ENCODE peak calls at places on chromosomes 4 and X, in nine cellular contexts. O, H, S, W, L, Z, D, B and I are unnamed samples.

GRCh38 chrX:123943074-123943473 is 18.4 kb upstream of the STAG2 start:
- DNase-seq in O (no peak), H (no peak), S (no peak), W (no peak), L (no peak), Z (no peak), D (no peak), B (no peak), I (no peak)

GRCh38 chrX:147891886-147892285 is 19.8 kb upstream of the FMR1 start:
- DNase-seq in O (no peak), H (no peak), S (no peak), W (no peak), L (no peak), Z (no peak), D (no peak), B (peak), I (no peak)

GRCh38 chr4:53589511-53589910 is 1.8 kb downstream of the LNX1 start:
- DNase-seq in O (no peak), H (no peak), S (no peak), W (no peak), L (no peak), Z (no peak), D (no peak), B (no peak), I (no peak)

GRCh38 chr4:189858445-189858844 is 82.2 kb upstream of the FRG1 start:
- DNase-seq in O (no peak), H (no peak), S (no peak), W (no peak), L (no peak), Z (no peak), D (no peak), B (no peak), I (no peak)

GRCh38 chrX:136487647-136488046 is at the start of gene BRS3:
- DNase-seq in O (no peak), H (no peak), S (no peak), W (no peak), L (no peak), Z (no peak), D (no peak), B (no peak), I (no peak)

GRCh38 chr4:104302731-104303130 is 192.0 kb downstream of the CXXC4 start:
- DNase-seq in O (no peak), H (no peak), S (no peak), W (no peak), L (no peak), Z (no peak), D (no peak), B (no peak), I (no peak)

GRCh38 chr4:184831153-184831552 is 5.4 kb upstream of the ACSL1 start:
- DNase-seq in O (no peak), H (no peak), S (no peak), W (no peak), L (no peak), Z (no peak), D (no peak), B (no peak), I (no peak)

GRCh38 chr4:39346856-39347519 is 19.2 kb downstream of the RFC1 start:
- DNase-seq in O (no peak), H (no peak), S (no peak), W (no peak), L (no peak), Z (no peak), D (no peak), B (no peak), I (no peak)

GRCh38 chrX:112536544-112536943 is 143.2 kb downstream of the LHFPL1 start:
- DNase-seq in O (no peak), H (no peak), S (no peak), W (no peak), L (no peak), Z (no peak), D (no peak), B (no peak), I (no peak)

GRCh38 chr4:125828316-125828715 is 513.6 kb downstream of the FAT4 start:
- DNase-seq in O (no peak), H (no peak), S (peak), W (no peak), L (no peak), Z (no peak), D (no peak), B (no peak), I (no peak)

GRCh38 chr4:113591982-113592381 is 169.6 kb downstream of the CAMK2D start:
- DNase-seq in O (no peak), H (no peak), S (no peak), W (no peak), L (no peak), Z (no peak), D (no peak), B (peak), I (no peak)

GRCh38 chr4:122764071-122764807 is 31.7 kb downstream of the BBS12 start:
- DNase-seq in O (no peak), H (no peak), S (no peak), W (no peak), L (no peak), Z (no peak), D (no peak), B (peak), I (no peak)

GRCh38 chr4:8378101-8378724 is 62.3 kb downstream of the ACOX3 start:
- DNase-seq in O (no peak), H (no peak), S (no peak), W (no peak), L (no peak), Z (no peak), D (no peak), B (no peak), I (no peak)

GRCh38 chr4:79678472-79679202 is 270.6 kb upstream of the GK2 start:
- DNase-seq in O (no peak), H (no peak), S (no peak), W (peak), L (no peak), Z (no peak), D (no peak), B (peak), I (no peak)

GRCh38 chr4:185548587-185548986 is 13.3 kb upstream of the PDLIM3 start:
- DNase-seq in O (no peak), H (no peak), S (no peak), W (no peak), L (no peak), Z (no peak), D (no peak), B (no peak), I (no peak)

GRCh38 chr4:102285831-102286230 is 59.5 kb downstream of the SLC39A8 start:
- DNase-seq in O (no peak), H (no peak), S (no peak), W (no peak), L (no peak), Z (no peak), D (no peak), B (no peak), I (no peak)

GRCh38 chr4:133969202-133969873 is 232.3 kb downstream of the PABPC4L start:
- DNase-seq in O (no peak), H (peak), S (no peak), W (no peak), L (no peak), Z (no peak), D (no peak), B (peak), I (no peak)

DNA sequence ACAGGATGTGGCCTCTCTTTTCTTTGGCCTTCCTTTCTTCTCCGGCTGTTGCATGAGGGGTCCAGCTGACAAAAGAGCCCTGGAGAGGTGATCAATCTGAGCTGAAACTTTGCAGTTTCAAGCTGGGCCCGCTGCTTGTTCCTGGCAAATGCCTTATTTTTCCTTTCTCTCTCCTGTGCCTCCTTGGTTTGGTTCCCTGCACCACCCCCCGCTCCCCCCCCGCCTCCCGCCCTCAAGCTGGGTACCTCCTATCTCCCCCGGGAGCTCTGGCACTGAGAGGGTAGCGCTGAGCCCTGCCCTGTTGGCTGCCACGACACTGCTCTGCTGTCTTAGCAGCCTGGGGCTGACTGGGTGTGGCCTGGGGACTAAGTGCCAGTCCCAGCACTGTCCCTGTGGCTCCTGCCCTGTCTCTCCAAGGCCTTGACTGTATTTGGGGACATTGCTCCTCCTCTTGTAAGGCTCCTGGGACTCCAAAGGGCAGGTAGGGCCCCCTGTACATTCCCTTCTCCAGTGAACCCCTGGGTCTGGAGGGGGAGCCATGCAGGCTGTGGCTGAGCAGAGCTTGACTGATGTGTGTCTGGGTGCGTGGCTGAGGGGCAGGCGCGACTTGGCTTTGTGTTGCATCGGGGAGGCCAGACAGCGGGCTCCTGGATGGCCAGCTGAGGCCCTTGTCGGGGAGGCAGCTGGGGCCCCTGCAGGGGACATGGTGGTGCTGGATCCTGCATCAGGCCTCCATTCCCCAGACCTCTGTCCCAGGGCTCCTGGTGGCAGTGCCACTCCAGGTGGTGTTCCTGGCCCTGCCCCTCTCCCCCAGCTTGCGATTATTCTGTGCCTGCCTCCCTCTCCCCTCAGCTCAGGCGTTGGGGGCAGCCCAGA is 1.1 kb downstream of the PLXNA3 start:
- DNase-seq in O (no peak), H (no peak), S (peak), W (no peak), L (no peak), Z (no peak), D (peak), B (no peak), I (no peak)
- TF ChIP-seq POLR2A in O (no peak), H (no peak), S (no peak), W (no peak), L (no peak), Z (no peak), D (no peak), B (no peak), I (no peak)

GRCh38 chrX:153782324-153782723 is 1.5 kb downstream of the SRPK3 start:
- DNase-seq in O (no peak), H (no peak), S (no peak), W (no peak), L (no peak), Z (no peak), D (no peak), B (no peak), I (no peak)
- TF ChIP-seq CTCF in O (no peak), H (no peak), S (no peak), W (no peak), L (no peak), Z (no peak), D (no peak), B (no peak), I (no peak)

GRCh38 chr4:7127591-7127990 is 59.7 kb upstream of the GRPEL1 start:
- DNase-seq in O (no peak), H (no peak), S (no peak), W (peak), L (no peak), Z (no peak), D (no peak), B (no peak), I (no peak)
- TF ChIP-seq POLR2A in O (no peak), H (no peak), S (no peak), W (no peak), L (no peak), Z (no peak), D (no peak), B (no peak), I (no peak)

DNA sequence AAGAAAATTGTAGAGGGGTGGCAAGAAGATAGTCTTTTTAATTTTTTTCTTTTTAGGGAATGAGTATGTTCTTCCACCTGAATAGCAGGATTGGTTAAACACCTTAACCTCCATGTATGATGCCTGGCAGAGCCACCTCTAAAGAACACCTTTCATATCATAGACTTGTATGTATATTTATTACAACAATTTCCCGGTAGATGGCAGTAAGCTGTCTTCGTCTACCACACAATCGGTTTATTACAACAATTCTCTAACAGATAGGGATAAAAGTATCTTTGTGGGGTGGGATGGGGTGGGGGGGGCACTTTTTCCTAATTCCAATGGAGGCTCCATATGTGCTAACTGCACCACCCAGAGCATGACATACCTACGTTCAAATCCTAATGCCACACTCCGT is 255.5 kb downstream of the LDB2 start:
- DNase-seq in O (no peak), H (no peak), S (no peak), W (no peak), L (no peak), Z (no peak), D (no peak), B (no peak), I (no peak)
- TF ChIP-seq CTCF in O (no peak), H (peak), S (no peak), W (peak), L (no peak), Z (no peak), D (no peak), B (peak), I (no peak)

DNA sequence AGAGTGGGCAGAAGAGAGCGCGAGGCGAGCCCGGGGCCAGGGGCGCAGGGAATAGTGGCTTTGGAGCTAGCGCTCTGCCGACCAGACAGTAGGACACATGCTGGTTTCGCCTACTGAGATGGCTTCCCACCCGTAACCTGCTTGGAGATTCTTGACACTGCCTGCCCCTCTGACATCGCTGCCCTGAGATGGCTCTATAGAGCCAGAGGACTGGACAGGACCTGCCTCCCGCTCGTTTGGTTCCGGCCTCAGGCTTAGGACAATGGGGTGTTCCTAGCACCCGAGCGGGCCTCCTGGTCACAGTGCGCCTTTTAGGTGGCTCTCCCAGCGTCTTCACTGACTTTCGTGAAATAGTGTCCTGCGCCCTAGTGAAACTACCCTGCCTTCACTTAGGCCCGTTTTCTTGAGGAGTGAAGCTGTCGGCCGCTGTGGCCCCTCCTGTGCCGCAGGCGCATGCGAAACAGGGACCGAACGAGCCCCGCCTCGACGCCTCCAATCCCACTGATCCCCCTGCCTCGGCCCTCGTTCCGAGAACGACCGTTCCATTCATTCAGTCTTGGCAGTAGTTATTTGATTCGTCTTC is 608 bp downstream of the TAF1 start:
- DNase-seq in O (peak), H (peak), S (peak), W (peak), L (no peak), Z (no peak), D (no peak), B (peak), I (no peak)
- TF ChIP-seq POLR2A in O (no peak), H (peak), S (no peak), W (no peak), L (no peak), Z (peak), D (no peak), B (peak), I (no peak)

DNA sequence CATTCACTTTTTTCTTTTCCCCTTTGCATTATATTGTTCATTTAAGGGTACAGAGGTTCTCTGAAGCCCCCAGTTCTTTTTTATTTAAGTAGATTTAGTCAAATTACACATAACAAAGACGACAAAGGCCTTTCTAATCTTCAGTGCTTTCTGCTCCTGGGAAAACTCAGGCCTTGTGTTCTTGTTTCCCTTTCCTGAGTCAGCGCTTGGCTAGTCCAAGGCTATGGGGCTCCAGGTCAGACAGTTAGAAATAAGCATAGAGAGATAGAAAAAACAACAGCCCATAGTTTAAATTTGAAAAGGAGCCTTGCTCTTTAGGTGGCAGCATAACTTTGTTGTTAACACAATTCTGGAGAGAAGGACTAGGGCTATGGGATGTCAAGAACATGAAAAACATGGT is 97.3 kb downstream of the PPP1R2C start:
- DNase-seq in O (no peak), H (no peak), S (no peak), W (no peak), L (no peak), Z (no peak), D (no peak), B (no peak), I (no peak)
- TF ChIP-seq CTCF in O (no peak), H (no peak), S (no peak), W (no peak), L (no peak), Z (no peak), D (no peak), B (no peak), I (peak)

GRCh38 chr4:38324861-38325451 is 339.0 kb upstream of the KLF3 start:
- DNase-seq in O (no peak), H (no peak), S (no peak), W (no peak), L (no peak), Z (no peak), D (no peak), B (no peak), I (no peak)

GRCh38 chr4:38322709-38323108 is 341.3 kb upstream of the KLF3 start:
- DNase-seq in O (no peak), H (peak), S (no peak), W (no peak), L (no peak), Z (no peak), D (no peak), B (peak), I (no peak)

GRCh38 chr4:38320833-38321232 is 343.2 kb upstream of the KLF3 start:
- DNase-seq in O (no peak), H (no peak), S (no peak), W (no peak), L (no peak), Z (no peak), D (no peak), B (no peak), I (no peak)

GRCh38 chr4:38320349-38320707 is 343.7 kb upstream of the KLF3 start:
- DNase-seq in O (no peak), H (no peak), S (no peak), W (no peak), L (no peak), Z (no peak), D (no peak), B (no peak), I (no peak)

GRCh38 chr4:38323141-38323634 is 340.8 kb upstream of the KLF3 start:
- DNase-seq in O (no peak), H (peak), S (no peak), W (no peak), L (no peak), Z (no peak), D (no peak), B (peak), I (no peak)
- TF ChIP-seq POLR2A in O (no peak), H (no peak), S (no peak), W (no peak), L (no peak), Z (peak), D (no peak), B (no peak), I (no peak)

GRCh38 chrX:37846141-37846540 is 1.2 kb downstream of the DYNLT3 start:
- DNase-seq in O (no peak), H (no peak), S (no peak), W (no peak), L (no peak), Z (no peak), D (no peak), B (peak), I (no peak)
- TF ChIP-seq CTCF in O (no peak), H (no peak), S (no peak), W (no peak), L (no peak), Z (no peak), D (no peak), B (no peak), I (no peak)